ENCODE peak calls at places on chromosomes 1 and 21, in seven cellular contexts. N is adrenal gland, I is testis, K is NB4, R is H54, O is K562, Q is IMR-90. E is an unnamed sample.

GRCh38 chr1:78619803-78620579 is at the start of gene IFI44L:
- DNase-seq in O (no peak), Q (peak), N (peak), I (peak), R (no peak), K (no peak), E (no peak)

GRCh38 chr1:110230381-110231199 is 20.5 kb downstream of the KCNC4 start:
- DNase-seq in R (no peak), Q (no peak), K (no peak), N (no peak), I (no peak), O (no peak), E (no peak)

GRCh38 chr1:110214454-110215404 is 4.6 kb downstream of the KCNC4 start:
- DNase-seq in Q (peak), I (peak), N (peak), O (no peak), K (no peak), R (no peak), E (no peak)

GRCh38 chr1:206582537-206583460 is 29.5 kb downstream of the EIF2D start:
- DNase-seq in O (no peak), K (no peak), Q (no peak), N (no peak), R (no peak), I (no peak), E (no peak)

GRCh38 chr21:14762734-14763694 is 216.9 kb upstream of the SAMSN1 start:
- DNase-seq in Q (no peak), O (peak), K (peak), N (no peak), I (no peak), R (no peak), E (no peak)

GRCh38 chr1:24388331-24388870 is 25.2 kb downstream of the STPG1 start:
- DNase-seq in K (no peak), N (no peak), O (no peak), R (no peak), I (no peak), Q (no peak), E (no peak)

GRCh38 chr21:39472786-39473185 is 21.0 kb downstream of the SH3BGR start:
- DNase-seq in K (no peak), I (no peak), N (no peak), Q (no peak), O (no peak), R (no peak), E (no peak)

GRCh38 chr1:184745110-184745509 is 9.5 kb downstream of the EDEM3 start:
- DNase-seq in R (no peak), K (no peak), I (no peak), N (no peak), Q (no peak), O (no peak), E (no peak)

GRCh38 chr1:245016700-245017099 is 138.1 kb upstream of the KIF26B start:
- DNase-seq in O (no peak), Q (no peak), I (no peak), R (no peak), K (no peak), N (no peak), E (no peak)

GRCh38 chr1:2496087-2496622 is 20.1 kb downstream of the PLCH2 start:
- DNase-seq in K (no peak), Q (no peak), O (no peak), R (no peak), N (no peak), I (no peak), E (no peak)

GRCh38 chr1:219422811-219423598 is 189.9 kb downstream of the ZC3H11B start:
- DNase-seq in I (no peak), Q (peak), N (no peak), K (no peak), O (no peak), R (no peak), E (no peak)

GRCh38 chr1:29471487-29472313 is 235.4 kb downstream of the PTPRU start:
- DNase-seq in O (no peak), I (no peak), N (no peak), Q (no peak), R (no peak), K (no peak), E (no peak)

GRCh38 chr1:30101477-30102227 is 621.7 kb downstream of the MATN1 start:
- DNase-seq in O (peak), N (peak), Q (no peak), R (no peak), I (no peak), K (no peak), E (no peak)

GRCh38 chr1:56533621-56534020 is 45.7 kb downstream of the PLPP3 start:
- DNase-seq in N (no peak), O (no peak), Q (no peak), R (no peak), I (no peak), K (no peak), E (no peak)

GRCh38 chr1:59601032-59601431 is 213.7 kb upstream of the HOOK1 start:
- DNase-seq in R (peak), K (no peak), Q (no peak), N (no peak), O (no peak), I (no peak), E (no peak)

GRCh38 chr1:88685239-88685604 is 1.1 kb downstream of the PKN2 start:
- DNase-seq in O (no peak), I (no peak), Q (no peak), N (no peak), R (no peak), K (no peak), E (no peak)

GRCh38 chr1:62271932-62272728 is 47.1 kb downstream of the KANK4 start:
- DNase-seq in N (peak), O (no peak), K (peak), R (no peak), I (no peak), Q (no peak), E (no peak)

GRCh38 chr1:7888248-7889010 is 35.6 kb upstream of the UTS2 start:
- DNase-seq in R (no peak), K (no peak), Q (peak), I (no peak), O (no peak), N (no peak), E (no peak)

GRCh38 chr1:9181176-9181906 is 52.4 kb upstream of the GPR157 start:
- DNase-seq in Q (peak), K (peak), I (peak), O (peak), R (no peak), N (peak), E (no peak)

GRCh38 chr1:119327436-119328155 is 41.0 kb upstream of the HAO2 start:
- DNase-seq in R (no peak), K (peak), Q (no peak), I (peak), N (peak), O (no peak), E (no peak)

GRCh38 chr1:41739061-41739955 is 179.4 kb downstream of the HIVEP3 start:
- DNase-seq in R (no peak), I (peak), Q (peak), N (peak), K (peak), O (no peak), E (peak)

GRCh38 chr1:181352695-181353094 is 130.6 kb upstream of the CACNA1E start:
- DNase-seq in I (no peak), N (no peak), Q (no peak), R (no peak), O (no peak), K (no peak), E (no peak)

GRCh38 chr1:61109158-61109557 is 26.8 kb downstream of the NFIA start:
- DNase-seq in Q (no peak), N (peak), O (no peak), R (no peak), I (no peak), K (no peak), E (no peak)

DNA sequence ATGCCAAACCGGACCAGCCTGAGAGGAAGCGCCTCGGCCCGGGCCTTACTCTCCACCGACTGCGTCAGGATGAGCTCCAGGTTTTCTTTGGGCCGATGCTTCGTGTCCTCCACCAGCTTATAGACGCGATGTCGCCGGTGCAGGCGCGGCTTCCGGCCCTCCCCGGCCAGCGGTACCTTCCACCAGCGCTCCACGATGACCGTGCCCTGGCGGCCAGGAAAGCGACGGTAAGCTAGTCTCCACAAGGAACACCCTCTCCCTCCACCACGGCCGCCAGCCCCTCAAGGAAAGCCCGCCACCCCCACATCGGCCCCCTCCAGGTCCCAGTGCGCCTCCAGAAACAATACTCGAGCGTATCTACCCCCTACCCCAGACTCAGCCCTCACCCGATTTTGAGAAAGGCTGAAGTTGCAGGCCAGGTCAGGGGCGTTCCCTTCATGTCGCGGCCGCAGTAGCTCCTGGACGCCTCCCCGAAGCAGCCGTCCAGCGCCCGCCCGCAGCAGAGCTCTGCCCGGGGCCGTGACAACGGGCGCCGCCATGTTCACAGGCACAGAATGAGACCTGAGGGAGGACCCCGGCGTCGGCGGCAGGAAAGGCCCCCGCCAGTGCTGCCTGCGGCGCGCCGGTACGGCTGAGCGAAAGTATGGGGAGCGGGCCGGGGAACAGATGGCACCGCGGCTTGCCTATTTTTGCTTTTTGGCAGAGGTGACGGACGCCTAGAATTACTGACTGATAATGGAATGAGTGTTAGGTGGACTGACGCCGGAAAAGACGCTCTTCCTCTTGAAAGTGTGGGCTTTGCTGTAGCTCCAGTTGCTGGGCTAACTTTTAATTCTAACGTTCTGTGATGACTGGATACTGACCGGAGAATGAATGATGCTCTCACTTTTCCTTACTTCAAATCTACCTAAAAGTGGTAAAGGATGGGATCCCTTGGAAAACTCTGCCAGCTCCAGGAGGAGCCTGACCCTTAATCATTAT is at the start of gene MRPL9:
- DNase-seq in I (peak), K (peak), Q (peak), O (peak), N (peak), R (peak), E (no peak)
- TF ChIP-seq POLR2A in I (no peak), K (peak), Q (peak), O (peak), N (peak), R (peak), E (no peak)

GRCh38 chr1:39489567-39490239 is 1.7 kb upstream of the BMP8A start:
- DNase-seq in I (no peak), K (no peak), Q (no peak), N (no peak), R (no peak), O (no peak), E (no peak)
- TF ChIP-seq POLR2A in I (no peak), K (no peak), Q (no peak), N (no peak), R (no peak), O (no peak), E (no peak)

DNA sequence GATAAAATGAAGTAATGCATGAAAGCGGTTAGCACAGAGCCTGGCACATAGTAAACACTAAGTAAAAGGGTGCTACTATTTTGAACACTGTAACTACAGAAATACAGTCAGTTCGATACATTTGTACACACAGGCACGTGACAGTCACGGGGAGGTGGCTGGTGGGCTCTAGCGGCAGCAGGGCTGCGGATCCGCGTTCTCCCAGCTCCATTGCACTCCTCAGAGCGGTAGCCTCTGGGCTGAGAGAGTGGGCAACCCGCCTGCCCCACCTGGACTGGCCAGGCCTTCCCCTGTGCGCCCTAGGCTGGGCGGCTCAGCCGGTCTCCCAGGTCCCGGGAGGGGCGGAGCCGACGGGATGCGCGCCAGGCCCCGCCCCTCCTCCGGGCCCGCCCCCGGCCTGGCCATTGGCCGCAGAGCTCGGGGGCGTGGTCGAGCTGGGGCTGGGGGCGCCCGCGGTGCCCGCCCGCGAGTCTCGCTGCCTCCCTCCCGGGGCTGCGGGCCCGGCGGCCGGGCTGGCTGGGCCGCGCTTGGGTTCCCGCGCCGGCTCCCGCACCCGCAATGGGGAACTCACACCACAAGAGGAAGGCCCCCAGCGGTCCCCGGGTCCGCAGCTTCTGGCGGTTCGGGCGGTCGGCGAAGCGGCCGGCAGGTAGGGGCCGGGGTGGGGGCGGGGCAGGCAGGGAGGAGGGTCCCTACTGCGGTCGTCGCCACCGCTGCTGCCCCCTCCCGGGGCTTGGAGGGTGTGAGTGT is 51.1 kb upstream of the SYNC start:
- DNase-seq in I (peak), N (peak), Q (peak), O (peak), R (no peak), K (peak), E (no peak)
- TF ChIP-seq POLR2A in I (no peak), N (peak), Q (no peak), O (no peak), R (peak), K (no peak), E (peak)

GRCh38 chr1:204072951-204073836 is at the start of gene SOX13:
- DNase-seq in R (peak), N (peak), I (peak), O (peak), K (peak), Q (peak), E (no peak)
- TF ChIP-seq POLR2A in R (peak), N (peak), I (peak), O (no peak), K (no peak), Q (peak), E (peak)

GRCh38 chr1:26233903-26234643 is at the start of gene CEP85:
- DNase-seq in R (peak), K (peak), O (peak), I (peak), Q (peak), N (peak), E (peak)
- TF ChIP-seq POLR2A in R (peak), K (peak), O (peak), I (peak), Q (peak), N (peak), E (peak)

GRCh38 chr1:153922838-153923652 is at the start of gene GATAD2B:
- DNase-seq in I (peak), O (peak), K (peak), N (peak), Q (peak), R (peak), E (peak)
- TF ChIP-seq POLR2A in I (no peak), O (peak), K (peak), N (no peak), Q (peak), R (peak), E (peak)

DNA sequence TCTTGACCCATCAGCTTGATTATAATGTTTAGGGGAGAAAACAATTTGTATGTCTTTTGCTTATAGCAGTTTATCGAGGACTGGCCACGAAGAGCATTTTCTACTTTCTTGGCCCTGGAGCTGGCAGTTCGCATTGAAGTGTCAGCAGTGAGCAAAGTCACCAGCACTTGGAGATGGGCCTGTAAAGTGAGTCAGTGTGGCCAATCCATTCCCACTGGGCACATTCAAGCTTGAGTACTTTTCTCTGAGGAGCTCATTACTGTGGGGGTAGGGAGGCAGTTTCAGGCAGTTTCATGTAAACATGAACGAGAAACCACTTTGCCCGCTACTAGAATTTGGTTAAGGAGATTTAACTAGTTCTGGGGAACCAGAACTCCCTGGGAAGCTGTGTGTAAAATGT is 164.8 kb downstream of the PRDM2 start:
- DNase-seq in O (no peak), R (no peak), I (no peak), K (no peak), Q (no peak), N (no peak), E (no peak)
- TF ChIP-seq POLR2A in O (no peak), R (no peak), I (no peak), K (no peak), Q (no peak), N (no peak), E (no peak)

GRCh38 chr21:33539612-33540011 is 2.3 kb downstream of the GART start:
- DNase-seq in Q (peak), R (no peak), N (no peak), K (no peak), O (no peak), I (no peak), E (no peak)
- TF ChIP-seq POLR2A in Q (no peak), R (no peak), N (no peak), K (no peak), O (no peak), I (no peak), E (no peak)

DNA sequence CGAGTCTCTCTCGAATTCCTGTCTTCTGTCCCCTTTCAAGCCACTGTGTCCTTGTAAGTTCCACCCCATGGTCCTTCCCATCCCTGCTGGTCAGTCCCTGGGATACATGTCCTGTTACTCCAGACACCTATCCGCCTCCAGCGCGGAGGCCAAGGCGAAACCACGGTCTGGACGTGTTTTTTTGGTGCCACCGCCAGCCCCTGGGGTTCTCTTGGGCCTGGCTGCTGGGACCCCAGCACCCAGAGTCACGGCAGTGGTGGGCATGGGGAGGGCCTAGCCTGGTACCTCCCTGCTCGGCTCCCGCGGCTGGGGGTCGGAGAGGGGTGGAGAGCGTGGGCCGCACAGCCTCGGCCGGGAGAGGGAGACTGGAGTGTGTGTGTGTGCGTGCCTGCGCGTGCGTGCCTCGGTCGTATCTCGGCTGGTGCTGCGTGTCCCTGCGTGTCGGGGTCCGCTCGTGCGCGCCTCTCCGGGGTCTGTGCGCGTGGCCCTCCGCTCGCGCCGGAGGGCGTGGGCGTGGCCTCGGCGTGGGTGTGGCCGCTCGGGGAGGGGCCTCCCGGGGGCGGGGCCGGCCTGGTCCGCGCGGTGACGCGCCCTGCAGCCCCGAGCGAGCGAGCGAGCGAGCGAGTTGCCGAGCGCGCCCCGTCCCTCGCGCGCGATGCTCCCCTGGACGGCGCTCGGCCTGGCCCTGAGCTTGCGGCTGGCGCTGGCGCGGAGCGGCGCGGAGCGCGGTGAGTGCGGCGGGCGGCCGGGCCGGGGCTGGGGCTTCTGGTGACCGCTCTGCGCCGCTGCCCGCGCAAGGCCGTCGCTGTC is at the start of gene VWA1:
- DNase-seq in R (no peak), N (peak), K (no peak), O (peak), Q (peak), I (peak), E (no peak)
- TF ChIP-seq POLR2A in R (no peak), N (no peak), K (no peak), O (peak), Q (no peak), I (no peak), E (peak)